ENCODE peak calls at places on chromosomes 7 and 10, in seven cellular contexts. One of them, this sample, is unnamed.

GRCh38 chr10:52308251-52309031 is 5.6 kb upstream of the DKK1 start:
- DNase-seq in HL-60: peak
- DNase-seq in CD8-positive, alpha-beta memory T cell: no peak
- DNase-seq in aorta: peak
- DNase-seq in H7: peak
- DNase-seq in mesenchymal stem cell: peak
- DNase-seq in left ventricle myocardium inferior: peak
- DNase-seq in this sample: no peak

GRCh38 chr7:130277763-130278643 is 11.3 kb downstream of the CPA2 start:
- DNase-seq in CD8-positive, alpha-beta memory T cell: no peak
- DNase-seq in H7: peak
- DNase-seq in HL-60: no peak
- DNase-seq in aorta: peak
- DNase-seq in left ventricle myocardium inferior: peak
- DNase-seq in mesenchymal stem cell: peak
- DNase-seq in this sample: peak

GRCh38 chr7:121178869-121179497 is 149.8 kb upstream of the WNT16 start:
- DNase-seq in HL-60: no peak
- DNase-seq in left ventricle myocardium inferior: no peak
- DNase-seq in H7: no peak
- DNase-seq in CD8-positive, alpha-beta memory T cell: no peak
- DNase-seq in aorta: no peak
- DNase-seq in mesenchymal stem cell: no peak
- DNase-seq in this sample: no peak

GRCh38 chr10:32413513-32413912 is 32.4 kb upstream of the CCDC7 start:
- DNase-seq in left ventricle myocardium inferior: no peak
- DNase-seq in aorta: no peak
- DNase-seq in HL-60: no peak
- DNase-seq in CD8-positive, alpha-beta memory T cell: no peak
- DNase-seq in H7: no peak
- DNase-seq in mesenchymal stem cell: peak
- DNase-seq in this sample: peak

GRCh38 chr10:97333351-97333600 is 1.3 kb downstream of the FRAT2 start:
- DNase-seq in H7: peak
- DNase-seq in mesenchymal stem cell: peak
- DNase-seq in CD8-positive, alpha-beta memory T cell: no peak
- DNase-seq in aorta: no peak
- DNase-seq in HL-60: no peak
- DNase-seq in left ventricle myocardium inferior: no peak
- DNase-seq in this sample: no peak

GRCh38 chr7:44469461-44469860 is 21.0 kb downstream of the NUDCD3 start:
- DNase-seq in aorta: no peak
- DNase-seq in CD8-positive, alpha-beta memory T cell: no peak
- DNase-seq in HL-60: no peak
- DNase-seq in H7: no peak
- DNase-seq in mesenchymal stem cell: peak
- DNase-seq in left ventricle myocardium inferior: no peak
- DNase-seq in this sample: no peak

GRCh38 chr10:35369049-35369760 is 32.9 kb downstream of the CCNY start:
- DNase-seq in CD8-positive, alpha-beta memory T cell: no peak
- DNase-seq in H7: no peak
- DNase-seq in HL-60: peak
- DNase-seq in mesenchymal stem cell: peak
- DNase-seq in aorta: no peak
- DNase-seq in left ventricle myocardium inferior: no peak
- DNase-seq in this sample: no peak

GRCh38 chr7:112573302-112574039 is 92.7 kb downstream of the LSMEM1 start:
- DNase-seq in aorta: no peak
- DNase-seq in left ventricle myocardium inferior: no peak
- DNase-seq in H7: no peak
- DNase-seq in CD8-positive, alpha-beta memory T cell: no peak
- DNase-seq in mesenchymal stem cell: no peak
- DNase-seq in HL-60: no peak
- DNase-seq in this sample: no peak

GRCh38 chr7:73342645-73343044 is 14.7 kb downstream of the FKBP6 start:
- DNase-seq in H7: peak
- DNase-seq in HL-60: no peak
- DNase-seq in mesenchymal stem cell: peak
- DNase-seq in aorta: no peak
- DNase-seq in left ventricle myocardium inferior: no peak
- DNase-seq in CD8-positive, alpha-beta memory T cell: no peak
- DNase-seq in this sample: no peak

GRCh38 chr7:121103579-121103978 is 115.1 kb downstream of the CPED1 start:
- DNase-seq in aorta: no peak
- DNase-seq in mesenchymal stem cell: no peak
- DNase-seq in left ventricle myocardium inferior: no peak
- DNase-seq in HL-60: no peak
- DNase-seq in H7: no peak
- DNase-seq in CD8-positive, alpha-beta memory T cell: no peak
- DNase-seq in this sample: no peak

GRCh38 chr10:75736889-75737610 is 305.6 kb downstream of the LRMDA start:
- DNase-seq in HL-60: no peak
- DNase-seq in left ventricle myocardium inferior: no peak
- DNase-seq in aorta: no peak
- DNase-seq in CD8-positive, alpha-beta memory T cell: no peak
- DNase-seq in mesenchymal stem cell: no peak
- DNase-seq in H7: no peak
- DNase-seq in this sample: peak

GRCh38 chr7:80593869-80594587 is 44.4 kb upstream of the CD36 start:
- DNase-seq in left ventricle myocardium inferior: peak
- DNase-seq in aorta: no peak
- DNase-seq in H7: no peak
- DNase-seq in HL-60: no peak
- DNase-seq in mesenchymal stem cell: peak
- DNase-seq in CD8-positive, alpha-beta memory T cell: no peak
- DNase-seq in this sample: no peak

GRCh38 chr7:107167483-107168232 is 1.1 kb upstream of the HBP1 start:
- DNase-seq in HL-60: peak
- DNase-seq in mesenchymal stem cell: peak
- DNase-seq in CD8-positive, alpha-beta memory T cell: no peak
- DNase-seq in left ventricle myocardium inferior: peak
- DNase-seq in aorta: peak
- DNase-seq in H7: peak
- DNase-seq in this sample: peak

GRCh38 chr10:110410329-110411046 is 87.2 kb upstream of the DUSP5 start:
- DNase-seq in HL-60: no peak
- DNase-seq in H7: no peak
- DNase-seq in CD8-positive, alpha-beta memory T cell: no peak
- DNase-seq in mesenchymal stem cell: peak
- DNase-seq in left ventricle myocardium inferior: no peak
- DNase-seq in aorta: peak
- DNase-seq in this sample: peak

GRCh38 chr10:33223326-33224014 is 111.0 kb downstream of the NRP1 start:
- DNase-seq in aorta: no peak
- DNase-seq in CD8-positive, alpha-beta memory T cell: no peak
- DNase-seq in H7: no peak
- DNase-seq in left ventricle myocardium inferior: no peak
- DNase-seq in HL-60: no peak
- DNase-seq in mesenchymal stem cell: no peak
- DNase-seq in this sample: no peak

GRCh38 chr7:26612742-26613141 is 251.6 kb downstream of the SKAP2 start:
- DNase-seq in left ventricle myocardium inferior: no peak
- DNase-seq in mesenchymal stem cell: no peak
- DNase-seq in CD8-positive, alpha-beta memory T cell: no peak
- DNase-seq in H7: no peak
- DNase-seq in aorta: no peak
- DNase-seq in HL-60: no peak
- DNase-seq in this sample: no peak

GRCh38 chr10:43749145-43749576 is 100.5 kb upstream of the ZNF32 start:
- DNase-seq in CD8-positive, alpha-beta memory T cell: no peak
- DNase-seq in mesenchymal stem cell: no peak
- DNase-seq in HL-60: no peak
- DNase-seq in left ventricle myocardium inferior: no peak
- DNase-seq in aorta: no peak
- DNase-seq in H7: no peak
- DNase-seq in this sample: no peak

GRCh38 chr7:26309089-26309488 is 17.4 kb downstream of the SNX10 start:
- DNase-seq in mesenchymal stem cell: no peak
- DNase-seq in H7: no peak
- DNase-seq in HL-60: no peak
- DNase-seq in left ventricle myocardium inferior: no peak
- DNase-seq in aorta: no peak
- DNase-seq in CD8-positive, alpha-beta memory T cell: no peak
- DNase-seq in this sample: no peak

GRCh38 chr10:130636303-130636702 is 500.1 kb downstream of the GLRX3 start:
- DNase-seq in left ventricle myocardium inferior: no peak
- DNase-seq in mesenchymal stem cell: no peak
- DNase-seq in H7: no peak
- DNase-seq in HL-60: no peak
- DNase-seq in CD8-positive, alpha-beta memory T cell: no peak
- DNase-seq in aorta: no peak
- DNase-seq in this sample: no peak

GRCh38 chr7:39623312-39624201 is at the start of gene RALA:
- DNase-seq in mesenchymal stem cell: peak
- DNase-seq in left ventricle myocardium inferior: peak
- DNase-seq in H7: peak
- DNase-seq in HL-60: peak
- DNase-seq in CD8-positive, alpha-beta memory T cell: peak
- DNase-seq in aorta: peak
- DNase-seq in this sample: peak

GRCh38 chr7:158530800-158531609 is 56.6 kb downstream of the PTPRN2 start:
- DNase-seq in left ventricle myocardium inferior: no peak
- DNase-seq in H7: peak
- DNase-seq in aorta: no peak
- DNase-seq in CD8-positive, alpha-beta memory T cell: no peak
- DNase-seq in mesenchymal stem cell: no peak
- DNase-seq in HL-60: no peak
- DNase-seq in this sample: no peak

GRCh38 chr7:5064391-5065106 is 18.9 kb downstream of the RBAK start:
- DNase-seq in CD8-positive, alpha-beta memory T cell: no peak
- DNase-seq in H7: no peak
- DNase-seq in HL-60: no peak
- DNase-seq in left ventricle myocardium inferior: no peak
- DNase-seq in mesenchymal stem cell: peak
- DNase-seq in aorta: no peak
- DNase-seq in this sample: no peak
- H3K4me3 ChIP-seq in CD8-positive, alpha-beta memory T cell: no peak
- H3K4me3 ChIP-seq in H7: no peak
- H3K4me3 ChIP-seq in HL-60: no peak
- H3K4me3 ChIP-seq in left ventricle myocardium inferior: no peak
- H3K4me3 ChIP-seq in mesenchymal stem cell: no peak
- H3K4me3 ChIP-seq in aorta: peak
- H3K4me3 ChIP-seq in this sample: no peak

GRCh38 chr10:119872860-119873671 is 423 bp upstream of the MCMBP start:
- DNase-seq in mesenchymal stem cell: peak
- DNase-seq in H7: peak
- DNase-seq in left ventricle myocardium inferior: peak
- DNase-seq in HL-60: peak
- DNase-seq in CD8-positive, alpha-beta memory T cell: peak
- DNase-seq in aorta: peak
- DNase-seq in this sample: no peak

GRCh38 chr10:119872610-119872859 is at the start of gene MCMBP:
- DNase-seq in left ventricle myocardium inferior: no peak
- DNase-seq in HL-60: no peak
- DNase-seq in mesenchymal stem cell: no peak
- DNase-seq in CD8-positive, alpha-beta memory T cell: no peak
- DNase-seq in H7: no peak
- DNase-seq in aorta: no peak
- DNase-seq in this sample: no peak

GRCh38 chr10:119867317-119867716 is 5.3 kb downstream of the MCMBP start:
- DNase-seq in left ventricle myocardium inferior: no peak
- DNase-seq in aorta: no peak
- DNase-seq in CD8-positive, alpha-beta memory T cell: no peak
- DNase-seq in mesenchymal stem cell: no peak
- DNase-seq in HL-60: no peak
- DNase-seq in H7: no peak
- DNase-seq in this sample: no peak

GRCh38 chr10:119871881-119872609 is 598 bp downstream of the MCMBP start:
- DNase-seq in left ventricle myocardium inferior: peak
- DNase-seq in CD8-positive, alpha-beta memory T cell: peak
- DNase-seq in HL-60: peak
- DNase-seq in mesenchymal stem cell: peak
- DNase-seq in H7: peak
- DNase-seq in aorta: peak
- DNase-seq in this sample: no peak
- H3K4me3 ChIP-seq in left ventricle myocardium inferior: peak
- H3K4me3 ChIP-seq in CD8-positive, alpha-beta memory T cell: peak
- H3K4me3 ChIP-seq in HL-60: peak
- H3K4me3 ChIP-seq in mesenchymal stem cell: peak
- H3K4me3 ChIP-seq in H7: peak
- H3K4me3 ChIP-seq in aorta: peak
- H3K4me3 ChIP-seq in this sample: peak

GRCh38 chr7:4905171-4905570 is 21.7 kb upstream of the RADIL start:
- DNase-seq in mesenchymal stem cell: no peak
- DNase-seq in H7: no peak
- DNase-seq in HL-60: no peak
- DNase-seq in aorta: no peak
- DNase-seq in CD8-positive, alpha-beta memory T cell: no peak
- DNase-seq in left ventricle myocardium inferior: no peak
- DNase-seq in this sample: no peak

GRCh38 chr7:4911111-4911828 is 27.8 kb upstream of the RADIL start:
- DNase-seq in aorta: no peak
- DNase-seq in CD8-positive, alpha-beta memory T cell: no peak
- DNase-seq in mesenchymal stem cell: no peak
- DNase-seq in H7: no peak
- DNase-seq in HL-60: no peak
- DNase-seq in left ventricle myocardium inferior: no peak
- DNase-seq in this sample: no peak

GRCh38 chr7:4909891-4910290 is 26.4 kb upstream of the RADIL start:
- DNase-seq in CD8-positive, alpha-beta memory T cell: no peak
- DNase-seq in aorta: no peak
- DNase-seq in H7: no peak
- DNase-seq in HL-60: no peak
- DNase-seq in left ventricle myocardium inferior: no peak
- DNase-seq in mesenchymal stem cell: no peak
- DNase-seq in this sample: no peak

GRCh38 chr7:4904346-4904745 is 20.8 kb upstream of the RADIL start:
- DNase-seq in HL-60: no peak
- DNase-seq in H7: no peak
- DNase-seq in aorta: no peak
- DNase-seq in CD8-positive, alpha-beta memory T cell: no peak
- DNase-seq in left ventricle myocardium inferior: no peak
- DNase-seq in mesenchymal stem cell: no peak
- DNase-seq in this sample: no peak

GRCh38 chr7:4906682-4907081 is 23.2 kb upstream of the RADIL start:
- DNase-seq in HL-60: no peak
- DNase-seq in CD8-positive, alpha-beta memory T cell: no peak
- DNase-seq in aorta: no peak
- DNase-seq in H7: no peak
- DNase-seq in mesenchymal stem cell: no peak
- DNase-seq in left ventricle myocardium inferior: no peak
- DNase-seq in this sample: no peak
- H3K4me3 ChIP-seq in HL-60: no peak
- H3K4me3 ChIP-seq in CD8-positive, alpha-beta memory T cell: no peak
- H3K4me3 ChIP-seq in aorta: no peak
- H3K4me3 ChIP-seq in H7: no peak
- H3K4me3 ChIP-seq in mesenchymal stem cell: no peak
- H3K4me3 ChIP-seq in left ventricle myocardium inferior: no peak
- H3K4me3 ChIP-seq in this sample: no peak

DNA sequence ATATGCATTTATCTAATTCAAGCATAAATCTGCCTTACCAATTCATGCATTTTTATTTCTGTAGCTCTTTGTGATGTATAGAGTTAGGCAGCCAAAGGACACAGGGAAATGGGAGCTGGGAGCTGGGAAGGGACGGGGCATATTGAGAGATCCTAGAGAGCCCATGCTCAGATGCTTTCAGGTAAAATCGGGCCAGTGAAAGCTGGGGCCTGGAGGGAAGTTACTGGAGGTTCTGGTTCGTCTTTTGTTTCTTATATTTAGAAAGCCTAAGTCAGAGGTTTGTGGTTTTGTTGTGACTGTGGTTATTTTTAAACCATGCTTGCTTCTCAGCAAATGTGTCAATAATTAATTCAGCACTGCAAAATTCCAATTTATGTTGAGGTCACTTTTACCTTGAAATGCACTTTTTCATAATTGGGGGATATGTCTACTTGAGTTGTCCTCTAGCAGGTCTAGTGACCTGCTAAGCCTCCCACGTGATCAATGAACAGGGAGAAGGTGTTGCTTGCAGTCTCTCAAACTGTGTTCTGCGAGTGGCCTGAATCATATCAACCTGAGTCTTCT is 5.0 kb downstream of the IFIT3 start:
- DNase-seq in CD8-positive, alpha-beta memory T cell: no peak
- DNase-seq in aorta: no peak
- DNase-seq in mesenchymal stem cell: no peak
- DNase-seq in HL-60: no peak
- DNase-seq in H7: no peak
- DNase-seq in left ventricle myocardium inferior: no peak
- DNase-seq in this sample: no peak
- H3K4me3 ChIP-seq in CD8-positive, alpha-beta memory T cell: peak
- H3K4me3 ChIP-seq in aorta: peak
- H3K4me3 ChIP-seq in mesenchymal stem cell: no peak
- H3K4me3 ChIP-seq in HL-60: no peak
- H3K4me3 ChIP-seq in H7: no peak
- H3K4me3 ChIP-seq in left ventricle myocardium inferior: peak
- H3K4me3 ChIP-seq in this sample: no peak

This sample was measured in retinal pigment epithelial cell.